ENCODE peak calls at places on chromosomes 11 and 22, in eight cellular contexts. R, Y, X, F, Z, N, T and U are unnamed samples.

GRCh38 chr22:34334893-34335292 is 414.6 kb upstream of the LARGE1 start:
- DNase-seq in R (no peak), Y (no peak), X (no peak), F (no peak), Z (no peak), N (peak; percentile 23), T (no peak), U (no peak)

GRCh38 chr11:65452806-65453490 is 30.4 kb downstream of the NEAT1 start:
- DNase-seq in R (no peak), Y (peak; percentile 87), X (no peak), F (peak; percentile 88), Z (no peak), N (no peak), T (no peak), U (no peak)

GRCh38 chr11:48141475-48142100 is 75.0 kb upstream of the OR4B1 start:
- DNase-seq in R (no peak), Y (no peak), X (no peak), F (peak; percentile 44), Z (no peak), N (no peak), T (no peak), U (no peak)

GRCh38 chr11:114174712-114175495 is 115.4 kb downstream of the ZBTB16 start:
- DNase-seq in R (no peak), Y (no peak), X (no peak), F (no peak), Z (no peak), N (no peak), T (no peak), U (no peak)

GRCh38 chr11:100574894-100575769 is 112.0 kb upstream of the ARHGAP42 start:
- DNase-seq in R (no peak), Y (no peak), X (no peak), F (peak; percentile 61), Z (no peak), N (peak; percentile 33), T (no peak), U (no peak)

GRCh38 chr22:37063436-37064420 is 12.2 kb downstream of the KCTD17 start:
- DNase-seq in R (no peak), Y (no peak), X (no peak), F (no peak), Z (no peak), N (no peak), T (no peak), U (no peak)

GRCh38 chr22:46812786-46813185 is 50.3 kb downstream of the TBC1D22A start:
- DNase-seq in R (no peak), Y (no peak), X (no peak), F (no peak), Z (no peak), N (no peak), T (no peak), U (no peak)

GRCh38 chr11:57482782-57483569 is 22.6 kb downstream of the RTN4RL2 start:
- DNase-seq in R (no peak), Y (no peak), X (peak; percentile 75), F (no peak), Z (no peak), N (peak; percentile 89), T (peak; percentile 44), U (peak; percentile 85)

GRCh38 chr22:47801541-47802245 is 1039.2 kb downstream of the TBC1D22A start:
- DNase-seq in R (no peak), Y (no peak), X (no peak), F (no peak), Z (no peak), N (no peak), T (no peak), U (no peak)

GRCh38 chr11:134030853-134031252 is 38.0 kb upstream of the JAM3 start:
- DNase-seq in R (no peak), Y (no peak), X (peak; percentile 45), F (no peak), Z (no peak), N (no peak), T (no peak), U (no peak)
- TF ChIP-seq CTCF in R (no peak), Y (no peak), X (peak; percentile 59), F (peak; percentile 4), Z (no peak), N (peak; percentile 37), T (no peak), U (no peak)

GRCh38 chr11:43922974-43923326 is 19.5 kb upstream of the C11orf96 start:
- DNase-seq in R (no peak), Y (no peak), X (no peak), F (no peak), Z (no peak), N (no peak), T (no peak), U (no peak)

GRCh38 chr11:43925932-43926505 is 16.4 kb upstream of the C11orf96 start:
- DNase-seq in R (no peak), Y (no peak), X (no peak), F (no peak), Z (no peak), N (no peak), T (no peak), U (no peak)

GRCh38 chr11:43925063-43925931 is 17.1 kb upstream of the C11orf96 start:
- DNase-seq in R (no peak), Y (no peak), X (no peak), F (no peak), Z (no peak), N (no peak), T (no peak), U (no peak)

GRCh38 chr11:43923327-43924111 is 18.9 kb upstream of the C11orf96 start:
- DNase-seq in R (no peak), Y (no peak), X (no peak), F (peak; percentile 79), Z (no peak), N (no peak), T (no peak), U (no peak)

DNA sequence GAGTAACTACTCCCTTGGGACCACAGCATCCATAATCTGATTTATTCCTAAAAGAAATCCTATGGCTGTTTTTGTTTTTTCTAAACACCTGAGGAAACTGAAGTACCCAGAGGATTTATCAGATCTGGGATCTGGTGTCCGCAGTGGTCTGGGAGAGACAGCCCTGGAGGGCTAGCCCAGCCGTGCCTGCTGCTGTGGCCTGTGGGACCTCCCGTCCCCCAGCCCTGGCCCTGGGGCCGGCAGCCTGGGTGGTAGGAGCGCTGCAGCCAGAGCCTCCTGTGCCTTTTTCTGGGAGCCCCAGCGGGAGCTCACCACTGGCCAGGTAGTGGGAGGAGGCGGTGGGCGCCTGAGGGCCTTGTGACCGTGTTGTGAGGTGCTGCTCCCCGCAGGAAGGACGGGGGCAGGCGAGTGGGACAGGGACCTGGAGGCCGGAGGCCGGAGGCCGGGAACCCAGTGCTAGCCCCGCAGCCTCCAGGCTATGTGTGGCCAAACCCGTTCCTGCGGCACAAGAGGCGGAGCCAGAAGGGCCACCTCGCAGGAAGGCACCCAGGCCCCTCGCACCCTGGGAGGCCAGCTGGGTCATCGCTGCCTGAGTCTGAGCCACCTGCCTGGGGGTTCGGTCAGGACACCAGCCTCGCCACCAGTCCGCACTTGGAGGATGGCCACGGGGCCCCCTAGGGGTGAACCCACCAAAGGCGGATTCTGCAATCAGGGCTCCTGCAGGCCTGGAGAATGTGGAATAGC is 18.2 kb upstream of the C11orf96 start:
- DNase-seq in R (no peak), Y (no peak), X (no peak), F (no peak), Z (no peak), N (no peak), T (no peak), U (no peak)
- TF ChIP-seq CTCF in R (no peak), Y (no peak), X (peak; percentile 28), F (no peak), Z (no peak), N (no peak), T (no peak), U (no peak)

DNA sequence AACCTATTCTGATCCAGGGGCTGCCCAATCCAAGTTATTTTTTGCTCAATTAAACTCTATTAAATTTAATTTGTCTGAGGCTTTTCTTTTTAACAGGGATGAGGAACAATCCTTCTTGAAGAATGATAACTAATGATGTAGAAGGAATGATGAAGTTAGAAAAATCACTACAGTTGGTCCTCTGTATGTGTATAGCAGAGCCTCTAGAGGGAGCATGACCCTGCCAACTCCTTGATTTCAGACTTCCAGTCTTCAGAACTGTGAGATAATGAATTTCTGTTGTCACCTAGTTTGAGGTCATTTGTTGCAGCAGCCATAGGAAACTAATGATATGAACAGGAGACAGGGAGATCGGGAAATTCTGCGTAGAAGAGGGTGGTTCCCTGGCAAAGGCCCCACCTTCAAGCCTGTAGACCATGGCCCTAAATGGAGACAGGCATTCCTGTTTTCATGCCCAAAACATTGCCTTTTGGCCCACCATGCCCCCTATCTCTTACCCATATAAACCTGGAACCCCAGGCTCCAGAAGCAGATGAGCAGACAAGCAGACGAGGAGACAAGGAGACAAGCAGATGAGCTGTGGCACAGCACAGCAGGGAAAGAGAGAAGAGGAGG is 7.7 kb upstream of the QSER1 start:
- DNase-seq in R (no peak), Y (no peak), X (no peak), F (peak; percentile 36), Z (no peak), N (peak; percentile 47), T (no peak), U (no peak)
- TF ChIP-seq CTCF in R (peak; percentile 30), Y (peak; percentile 50), X (no peak), F (peak; percentile 64), Z (peak; percentile 57), N (peak; percentile 53), T (no peak), U (peak; percentile 49)

GRCh38 chr11:46242961-46243795 is 34.3 kb upstream of the CREB3L1 start:
- DNase-seq in R (peak; percentile 94), Y (peak; percentile 92), X (peak; percentile 92), F (peak; percentile 96), Z (peak; percentile 87), N (peak; percentile 96), T (peak; percentile 95), U (peak; percentile 97)
- TF ChIP-seq CTCF in R (no peak), Y (no peak), X (no peak), F (no peak), Z (no peak), N (no peak), T (no peak), U (no peak)

DNA sequence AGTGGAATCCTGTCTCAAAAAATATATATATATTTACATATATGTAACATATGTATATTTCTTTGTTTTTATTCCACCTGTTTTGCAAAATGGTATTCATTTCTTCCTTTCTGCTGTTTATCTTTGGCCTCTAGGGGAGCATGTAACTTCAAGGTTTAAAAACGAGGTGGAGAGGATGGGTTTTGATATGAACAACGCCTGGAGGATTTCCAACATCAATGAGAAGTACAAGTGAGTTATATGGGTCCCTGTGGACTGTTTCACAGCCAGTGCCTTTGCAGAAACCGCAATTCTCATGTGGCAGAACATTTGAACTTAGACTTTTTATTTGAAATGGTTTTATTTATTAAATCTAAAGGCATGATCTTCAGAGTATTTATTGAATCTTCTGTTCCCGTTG is 81.6 kb upstream of the HORMAD2 start:
- DNase-seq in R (no peak), Y (no peak), X (no peak), F (peak; percentile 24), Z (no peak), N (peak; percentile 48), T (no peak), U (no peak)
- TF ChIP-seq CTCF in R (no peak), Y (no peak), X (peak; percentile 74), F (peak; percentile 43), Z (no peak), N (peak; percentile 19), T (no peak), U (no peak)